ENCODE peak calls at places on chromosomes 13 and 19, in seven cellular contexts. Q, C, G, L, U, T and W are unnamed samples.

GRCh38 chr19:32691291-32691951 is at the start of gene NUDT19:
- DNase-seq in Q (peak), C (peak), G (peak), L (peak), U (peak), T (peak), W (peak)

GRCh38 chr13:66443926-66444325 is 786.2 kb downstream of the PCDH9 start:
- DNase-seq in Q (no peak), C (no peak), G (no peak), L (no peak), U (no peak), T (no peak), W (no peak)

GRCh38 chr13:72535076-72535475 is 192.4 kb downstream of the MZT1 start:
- DNase-seq in Q (no peak), C (no peak), G (no peak), L (no peak), U (no peak), T (no peak), W (no peak)

GRCh38 chr13:23579886-23580706 is 9.9 kb downstream of the TNFRSF19 start:
- DNase-seq in Q (no peak), C (no peak), G (no peak), L (no peak), U (no peak), T (no peak), W (no peak)

GRCh38 chr13:44869167-44869566 is 120.1 kb downstream of the NUFIP1 start:
- DNase-seq in Q (peak), C (no peak), G (no peak), L (no peak), U (no peak), T (no peak), W (no peak)

GRCh38 chr19:15563931-15564330 is 51.1 kb upstream of the CYP4F8 start:
- DNase-seq in Q (no peak), C (no peak), G (no peak), L (no peak), U (no peak), T (no peak), W (no peak)

GRCh38 chr19:41478171-41478570 is 35.2 kb downstream of the ERICH4 start:
- DNase-seq in Q (no peak), C (no peak), G (no peak), L (no peak), U (no peak), T (no peak), W (no peak)

GRCh38 chr13:40208517-40208916 is 457.9 kb downstream of the FOXO1 start:
- DNase-seq in Q (no peak), C (no peak), G (no peak), L (no peak), U (no peak), T (no peak), W (no peak)

GRCh38 chr13:21055016-21055415 is 6.4 kb downstream of the LATS2 start:
- DNase-seq in Q (no peak), C (no peak), G (peak), L (no peak), U (no peak), T (no peak), W (no peak)

GRCh38 chr19:43533546-43534304 is 737 bp downstream of the ZNF575 start:
- DNase-seq in Q (peak), C (peak), G (peak), L (peak), U (peak), T (peak), W (peak)

GRCh38 chr13:96984061-96984508 is 10.2 kb downstream of the OXGR1 start:
- DNase-seq in Q (peak), C (no peak), G (no peak), L (peak), U (peak), T (no peak), W (no peak)

GRCh38 chr13:94710081-94710809 is 2.1 kb downstream of the SOX21 start:
- DNase-seq in Q (no peak), C (no peak), G (no peak), L (no peak), U (no peak), T (no peak), W (no peak)

GRCh38 chr19:24166055-24166454 is 79.1 kb downstream of the ZNF254 start:
- DNase-seq in Q (no peak), C (no peak), G (peak), L (no peak), U (peak), T (no peak), W (no peak)

GRCh38 chr13:49020328-49020727 is 44.6 kb downstream of the FNDC3A start:
- DNase-seq in Q (no peak), C (no peak), G (no peak), L (no peak), U (no peak), T (no peak), W (no peak)

GRCh38 chr19:58395220-58395978 is at the start of gene RNF225:
- DNase-seq in Q (no peak), C (no peak), G (no peak), L (peak), U (no peak), T (no peak), W (no peak)

GRCh38 chr13:109156181-109156935 is 526.9 kb downstream of the MYO16 start:
- DNase-seq in Q (no peak), C (no peak), G (peak), L (no peak), U (peak), T (no peak), W (peak)

GRCh38 chr13:79775830-79776229 is 294.9 kb downstream of the NDFIP2 start:
- DNase-seq in Q (no peak), C (no peak), G (peak), L (peak), U (peak), T (no peak), W (peak)

GRCh38 chr13:34627905-34628682 is 314.0 kb upstream of the NBEA start:
- DNase-seq in Q (no peak), C (no peak), G (no peak), L (peak), U (no peak), T (no peak), W (no peak)

GRCh38 chr19:32936065-32936464 is 35.7 kb downstream of the CEP89 start:
- DNase-seq in Q (no peak), C (no peak), G (no peak), L (no peak), U (no peak), T (no peak), W (no peak)

GRCh38 chr19:13788991-13789390 is 6.3 kb upstream of the ZSWIM4 start:
- DNase-seq in Q (no peak), C (peak), G (peak), L (no peak), U (peak), T (no peak), W (peak)

GRCh38 chr19:17902701-17903100 is 30.1 kb upstream of the CCDC124 start:
- DNase-seq in Q (no peak), C (no peak), G (peak), L (no peak), U (peak), T (no peak), W (peak)

GRCh38 chr13:49304356-49304755 is 56.6 kb downstream of the CDADC1 start:
- DNase-seq in Q (no peak), C (no peak), G (no peak), L (no peak), U (no peak), T (no peak), W (no peak)

GRCh38 chr13:95614641-95615245 is 29.8 kb downstream of the DZIP1 start:
- DNase-seq in Q (no peak), C (no peak), G (peak), L (no peak), U (no peak), T (no peak), W (no peak)

GRCh38 chr19:15540435-15540834 is 32.1 kb downstream of the CYP4F22 start:
- DNase-seq in Q (no peak), C (no peak), G (no peak), L (no peak), U (no peak), T (no peak), W (no peak)

GRCh38 chr19:55400281-55401087 is 7.1 kb downstream of the UBE2S start:
- DNase-seq in Q (no peak), C (no peak), G (no peak), L (no peak), U (no peak), T (no peak), W (no peak)

GRCh38 chr13:40024578-40024952 is 369.1 kb downstream of the COG6 start:
- DNase-seq in Q (no peak), C (no peak), G (no peak), L (no peak), U (no peak), T (no peak), W (no peak)

GRCh38 chr13:30629527-30629926 is 11.8 kb downstream of the USPL1 start:
- DNase-seq in Q (no peak), C (no peak), G (no peak), L (no peak), U (no peak), T (no peak), W (no peak)

GRCh38 chr19:14053500-14053899 is 8.4 kb downstream of the PALM3 start:
- DNase-seq in Q (no peak), C (no peak), G (no peak), L (no peak), U (no peak), T (no peak), W (no peak)

GRCh38 chr19:49597703-49597974 is 6.7 kb downstream of the PRR12 start:
- DNase-seq in Q (no peak), C (no peak), G (no peak), L (no peak), U (no peak), T (no peak), W (no peak)

GRCh38 chr13:79724348-79725103 is 243.6 kb downstream of the NDFIP2 start:
- DNase-seq in Q (no peak), C (no peak), G (peak), L (peak), U (peak), T (no peak), W (peak)

GRCh38 chr19:17680235-17680722 is 7.9 kb downstream of the UNC13A start:
- DNase-seq in Q (peak), C (peak), G (peak), L (peak), U (peak), T (peak), W (peak)

GRCh38 chr19:7550169-7550770 is 14.8 kb downstream of the PNPLA6 start:
- DNase-seq in Q (no peak), C (no peak), G (no peak), L (no peak), U (no peak), T (no peak), W (no peak)

GRCh38 chr13:46010148-46010547 is 42.4 kb downstream of the ZC3H13 start:
- DNase-seq in Q (no peak), C (no peak), G (no peak), L (peak), U (peak), T (no peak), W (peak)

GRCh38 chr13:75369986-75370385 is 112.0 kb downstream of the TBC1D4 start:
- DNase-seq in Q (no peak), C (peak), G (no peak), L (no peak), U (no peak), T (no peak), W (no peak)

GRCh38 chr19:31214086-31214485 is 135.2 kb downstream of the TSHZ3 start:
- DNase-seq in Q (peak), C (peak), G (peak), L (no peak), U (peak), T (no peak), W (peak)

GRCh38 chr19:17577698-17578097 is 22.2 kb downstream of the COLGALT1 start:
- DNase-seq in Q (no peak), C (no peak), G (no peak), L (no peak), U (no peak), T (no peak), W (no peak)

GRCh38 chr13:101520672-101521071 is 68.2 kb downstream of the ITGBL1 start:
- DNase-seq in Q (no peak), C (no peak), G (peak), L (no peak), U (peak), T (no peak), W (peak)
- H3K4me3 ChIP-seq in Q (no peak), C (no peak), G (no peak), L (no peak), U (no peak), T (no peak), W (no peak)

GRCh38 chr19:39839678-39840327 is 5.8 kb upstream of the DYRK1B start:
- DNase-seq in Q (no peak), C (no peak), G (no peak), L (no peak), U (no peak), T (no peak), W (no peak)
- TF ChIP-seq CTCF in Q (no peak), C (no peak), G (no peak), L (no peak), U (no peak), T (no peak), W (no peak)

DNA sequence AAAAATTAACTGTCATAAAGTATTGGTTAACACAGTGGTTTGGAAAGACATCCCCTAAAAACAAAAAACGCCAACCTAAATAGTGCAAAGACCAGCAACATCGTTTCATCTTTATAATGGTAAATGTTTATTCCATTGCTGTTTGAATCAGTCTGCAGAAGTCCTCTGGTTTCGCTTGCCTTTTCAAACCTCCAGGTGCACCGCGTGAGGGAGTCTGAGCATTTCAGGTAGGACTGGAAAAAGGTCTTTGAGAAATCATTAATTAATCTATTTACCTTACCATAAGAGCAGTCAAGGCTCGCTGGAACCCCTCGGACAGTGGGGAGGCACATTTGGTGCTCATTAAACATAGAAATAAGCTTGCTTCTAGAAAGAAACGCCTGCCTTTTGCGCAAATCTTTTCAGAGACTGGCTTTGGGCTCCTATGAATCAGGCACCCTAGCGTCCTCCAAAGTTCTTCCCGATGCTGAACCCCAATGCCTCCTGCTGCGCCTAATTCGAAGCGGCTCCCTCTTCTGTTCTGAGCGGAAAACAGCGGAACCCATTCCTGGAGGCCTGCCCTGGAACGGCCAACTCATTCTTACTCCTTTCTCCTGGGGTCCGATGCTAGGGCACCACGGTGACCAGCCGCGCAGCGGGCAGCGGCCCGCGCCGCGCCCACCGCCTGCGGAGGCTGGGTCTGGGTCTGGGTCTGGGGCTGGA is 942 bp upstream of the MTUS2 start:
- DNase-seq in Q (no peak), C (no peak), G (peak), L (peak), U (peak), T (no peak), W (peak)
- H3K4me3 ChIP-seq in Q (no peak), C (no peak), G (peak), L (peak), U (peak), T (peak), W (peak)

GRCh38 chr19:38361633-38362075 is 12.7 kb upstream of the PSMD8 start:
- DNase-seq in Q (peak), C (peak), G (peak), L (peak), U (peak), T (no peak), W (peak)
- TF ChIP-seq CTCF in Q (no peak), C (no peak), G (no peak), L (peak), U (no peak), T (no peak), W (peak)

GRCh38 chr13:111117961-111118360 is 2.9 kb downstream of the ARHGEF7 start:
- DNase-seq in Q (peak), C (no peak), G (no peak), L (no peak), U (no peak), T (no peak), W (no peak)
- H3K4me3 ChIP-seq in Q (no peak), C (no peak), G (no peak), L (no peak), U (no peak), T (peak), W (no peak)

DNA sequence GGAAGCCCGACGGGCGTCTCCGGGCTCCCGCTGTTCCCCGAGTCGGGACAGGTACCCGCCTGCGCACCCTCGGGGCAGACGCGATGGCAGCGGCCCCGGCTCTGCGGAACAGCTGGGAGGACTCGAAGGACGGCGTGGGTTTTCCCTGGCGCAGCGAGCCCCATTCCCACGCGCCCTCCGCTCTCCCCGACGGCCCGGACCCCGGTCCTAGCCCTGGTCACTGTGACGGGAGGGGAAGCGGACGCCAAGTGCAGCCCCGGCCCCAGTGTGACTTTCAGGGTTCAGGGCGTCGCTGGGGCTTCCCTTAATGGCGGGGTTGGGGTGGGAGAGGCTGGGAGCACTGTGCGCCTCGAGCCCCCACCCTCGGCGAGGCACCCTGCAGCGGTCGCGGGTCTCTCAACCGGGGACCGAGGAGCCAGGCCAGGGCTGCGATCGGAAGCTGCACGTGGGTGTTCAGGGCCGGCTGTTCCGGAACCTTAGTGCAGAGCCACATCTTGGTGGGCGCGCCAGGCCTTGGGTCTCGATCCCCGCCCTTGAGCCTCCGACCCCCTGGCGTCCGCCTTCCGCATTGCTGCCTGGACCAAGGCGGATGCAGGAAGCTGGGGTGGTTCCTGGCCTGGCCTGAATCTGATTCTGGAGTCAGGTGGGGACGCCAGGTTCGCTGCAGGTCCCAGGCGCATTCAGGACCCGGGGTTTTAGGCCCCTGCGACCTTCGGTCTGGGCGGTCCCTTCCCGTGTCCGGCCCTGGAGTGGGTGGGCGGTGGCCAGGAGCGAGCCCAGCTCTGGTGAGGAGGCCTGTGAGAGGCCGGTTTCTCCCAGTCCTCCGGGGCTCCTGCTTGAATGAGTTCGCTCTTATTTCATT is 3.5 kb downstream of the LGALS7B start:
- DNase-seq in Q (peak), C (no peak), G (no peak), L (no peak), U (peak), T (no peak), W (no peak)
- TF ChIP-seq CTCF in Q (no peak), C (no peak), G (peak), L (no peak), U (peak), T (no peak), W (peak)

GRCh38 chr13:110841406-110841805 is 73.5 kb downstream of the ANKRD10 start:
- DNase-seq in Q (no peak), C (no peak), G (no peak), L (no peak), U (no peak), T (no peak), W (no peak)
- H3K4me3 ChIP-seq in Q (no peak), C (no peak), G (no peak), L (no peak), U (no peak), T (no peak), W (no peak)

DNA sequence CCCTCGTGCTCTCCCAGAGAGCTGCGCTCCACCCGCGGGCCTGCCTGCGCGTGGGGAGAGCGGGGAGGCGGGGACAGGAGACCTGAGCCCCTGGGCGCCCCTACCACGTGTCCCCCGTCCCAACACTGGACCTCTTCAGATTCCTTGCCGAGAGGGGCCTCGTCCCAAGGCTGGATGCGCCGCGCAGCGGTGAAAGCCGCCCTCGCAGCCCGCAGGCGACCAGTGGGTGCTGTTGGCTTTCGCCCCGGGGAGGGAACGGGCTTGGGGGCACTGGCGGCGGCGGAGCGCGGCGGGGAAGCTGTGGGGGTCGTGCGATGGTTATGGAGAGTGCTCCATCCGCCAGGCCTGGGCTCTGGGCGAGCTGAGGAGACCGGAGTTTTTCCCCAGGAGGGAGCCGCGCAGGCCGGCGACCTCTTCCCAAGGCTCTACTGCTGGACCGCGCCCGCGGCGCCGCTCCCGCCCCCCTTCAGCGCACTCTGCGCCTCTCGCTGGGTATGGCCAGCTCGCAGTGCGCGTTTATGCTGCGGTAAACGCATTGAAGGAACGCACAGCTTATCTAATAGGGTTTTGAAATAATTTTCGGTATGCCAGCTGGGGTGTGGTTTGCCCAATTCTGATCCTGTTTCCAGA is 17.2 kb upstream of the RNF17 start:
- DNase-seq in Q (peak), C (no peak), G (peak), L (no peak), U (no peak), T (no peak), W (peak)
- TF ChIP-seq CTCF in Q (no peak), C (no peak), G (no peak), L (no peak), U (peak), T (no peak), W (no peak)

DNA sequence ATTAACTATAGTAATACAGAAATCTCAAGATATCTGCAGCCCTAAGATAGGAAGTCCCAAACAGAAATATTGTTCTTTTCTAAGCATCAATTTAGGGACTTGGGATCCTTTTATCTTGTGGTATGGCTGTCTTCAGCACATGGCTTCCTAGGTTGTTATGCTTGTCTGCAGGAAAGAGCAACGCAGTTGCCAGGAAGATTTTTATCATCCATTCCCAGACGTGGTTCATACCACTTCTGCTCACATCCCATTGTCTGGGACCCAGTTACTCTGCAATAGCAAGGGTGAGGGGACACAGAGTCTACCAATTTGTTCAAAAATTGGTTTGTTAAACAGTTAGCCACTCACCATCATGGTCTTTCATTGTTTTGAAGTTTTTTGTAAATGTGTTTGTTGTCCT is 85.6 kb upstream of the RXFP2 start:
- DNase-seq in Q (no peak), C (no peak), G (no peak), L (no peak), U (no peak), T (no peak), W (no peak)
- H3K4me3 ChIP-seq in Q (no peak), C (no peak), G (no peak), L (no peak), U (no peak), T (no peak), W (no peak)

DNA sequence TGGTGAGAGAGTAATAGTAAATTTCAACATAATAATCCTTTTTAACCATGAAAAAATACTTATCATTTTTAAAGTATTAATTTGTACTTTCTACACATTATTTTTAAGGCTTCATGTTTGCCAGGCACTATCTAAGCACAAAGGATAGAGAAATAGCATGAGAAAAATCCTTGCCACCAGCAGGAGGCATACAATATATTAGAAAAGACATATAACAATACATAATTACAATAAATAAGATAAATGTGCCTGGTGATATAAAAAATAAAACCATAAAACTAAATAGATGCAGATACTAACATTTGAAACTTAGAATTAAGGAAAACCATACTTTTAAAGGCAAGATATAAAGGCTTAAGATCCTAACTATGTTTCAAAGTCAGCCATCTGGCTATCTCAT is 1256.4 kb downstream of the DIAPH3 start:
- DNase-seq in Q (no peak), C (no peak), G (no peak), L (no peak), U (peak), T (no peak), W (no peak)
- TF ChIP-seq CTCF in Q (no peak), C (no peak), G (peak), L (no peak), U (peak), T (no peak), W (no peak)